ENCODE peak calls at places on chromosomes 2 and 18, in ten cellular contexts. One of them, this sample, is unnamed.

GRCh38 chr2:187976259-187976658 is 315.4 kb upstream of the GULP1 start:
- DNase-seq in H7: no peak
- DNase-seq in A549: no peak
- DNase-seq in lower lobe of right lung: no peak
- DNase-seq in GM23248: peak; percentile 2
- DNase-seq in heart right ventricle: no peak
- DNase-seq in kidney epithelial cell: no peak
- DNase-seq in CD8-positive, alpha-beta memory T cell: no peak
- DNase-seq in cardiac muscle cell: no peak
- DNase-seq in fibroblast of villous mesenchyme: no peak
- DNase-seq in this sample: no peak

GRCh38 chr2:86764661-86765307 is 25.9 kb downstream of the CD8A start:
- DNase-seq in lower lobe of right lung: no peak
- DNase-seq in GM23248: peak; percentile 58
- DNase-seq in A549: peak; percentile 55
- DNase-seq in CD8-positive, alpha-beta memory T cell: peak; percentile 32
- DNase-seq in fibroblast of villous mesenchyme: peak; percentile 48
- DNase-seq in H7: peak; percentile 59
- DNase-seq in kidney epithelial cell: peak; percentile 2
- DNase-seq in heart right ventricle: no peak
- DNase-seq in cardiac muscle cell: peak; percentile 62
- DNase-seq in this sample: no peak

GRCh38 chr18:50857694-50858093 is 21.2 kb upstream of the ME2 start:
- DNase-seq in heart right ventricle: no peak
- DNase-seq in lower lobe of right lung: no peak
- DNase-seq in A549: no peak
- DNase-seq in fibroblast of villous mesenchyme: no peak
- DNase-seq in H7: no peak
- DNase-seq in CD8-positive, alpha-beta memory T cell: no peak
- DNase-seq in GM23248: peak; percentile 14
- DNase-seq in kidney epithelial cell: no peak
- DNase-seq in cardiac muscle cell: no peak
- DNase-seq in this sample: no peak

GRCh38 chr2:108787209-108787558 is 613 bp downstream of the CCDC138 start:
- DNase-seq in kidney epithelial cell: no peak
- DNase-seq in A549: no peak
- DNase-seq in lower lobe of right lung: no peak
- DNase-seq in CD8-positive, alpha-beta memory T cell: no peak
- DNase-seq in fibroblast of villous mesenchyme: no peak
- DNase-seq in H7: no peak
- DNase-seq in GM23248: no peak
- DNase-seq in cardiac muscle cell: no peak
- DNase-seq in heart right ventricle: no peak
- DNase-seq in this sample: no peak

GRCh38 chr2:53969285-53970094 is 1.3 kb downstream of the PSME4 start:
- DNase-seq in heart right ventricle: no peak
- DNase-seq in fibroblast of villous mesenchyme: peak; percentile 62
- DNase-seq in GM23248: peak; percentile 86
- DNase-seq in kidney epithelial cell: peak; percentile 56
- DNase-seq in CD8-positive, alpha-beta memory T cell: no peak
- DNase-seq in A549: peak; percentile 74
- DNase-seq in H7: no peak
- DNase-seq in lower lobe of right lung: no peak
- DNase-seq in cardiac muscle cell: peak; percentile 54
- DNase-seq in this sample: no peak

GRCh38 chr2:176892818-176893217 is 319.8 kb upstream of the HNRNPA3 start:
- DNase-seq in lower lobe of right lung: no peak
- DNase-seq in A549: no peak
- DNase-seq in CD8-positive, alpha-beta memory T cell: no peak
- DNase-seq in H7: no peak
- DNase-seq in fibroblast of villous mesenchyme: no peak
- DNase-seq in GM23248: no peak
- DNase-seq in cardiac muscle cell: no peak
- DNase-seq in kidney epithelial cell: no peak
- DNase-seq in heart right ventricle: no peak
- DNase-seq in this sample: no peak

GRCh38 chr2:2647156-2647555 is 316.1 kb upstream of the MYT1L start:
- DNase-seq in H7: peak; percentile 25
- DNase-seq in CD8-positive, alpha-beta memory T cell: no peak
- DNase-seq in cardiac muscle cell: no peak
- DNase-seq in kidney epithelial cell: peak; percentile 79
- DNase-seq in heart right ventricle: no peak
- DNase-seq in lower lobe of right lung: no peak
- DNase-seq in GM23248: no peak
- DNase-seq in fibroblast of villous mesenchyme: no peak
- DNase-seq in A549: no peak
- DNase-seq in this sample: no peak

GRCh38 chr18:41940506-41941215 is 14.4 kb upstream of the PIK3C3 start:
- DNase-seq in heart right ventricle: no peak
- DNase-seq in H7: no peak
- DNase-seq in A549: no peak
- DNase-seq in kidney epithelial cell: peak; percentile 90
- DNase-seq in lower lobe of right lung: no peak
- DNase-seq in CD8-positive, alpha-beta memory T cell: no peak
- DNase-seq in fibroblast of villous mesenchyme: peak; percentile 82
- DNase-seq in GM23248: peak; percentile 86
- DNase-seq in cardiac muscle cell: peak; percentile 91
- DNase-seq in this sample: peak; percentile 81

GRCh38 chr2:46320141-46320567 is 22.9 kb downstream of the EPAS1 start:
- DNase-seq in kidney epithelial cell: no peak
- DNase-seq in A549: no peak
- DNase-seq in heart right ventricle: no peak
- DNase-seq in cardiac muscle cell: no peak
- DNase-seq in GM23248: peak; percentile 76
- DNase-seq in CD8-positive, alpha-beta memory T cell: no peak
- DNase-seq in fibroblast of villous mesenchyme: peak; percentile 65
- DNase-seq in lower lobe of right lung: no peak
- DNase-seq in H7: no peak
- DNase-seq in this sample: no peak

GRCh38 chr2:224952942-224953657 is 89.2 kb downstream of the DOCK10 start:
- DNase-seq in kidney epithelial cell: no peak
- DNase-seq in lower lobe of right lung: no peak
- DNase-seq in fibroblast of villous mesenchyme: no peak
- DNase-seq in H7: no peak
- DNase-seq in A549: no peak
- DNase-seq in cardiac muscle cell: no peak
- DNase-seq in CD8-positive, alpha-beta memory T cell: peak; percentile 12
- DNase-seq in heart right ventricle: no peak
- DNase-seq in GM23248: no peak
- DNase-seq in this sample: no peak

GRCh38 chr2:120746179-120746549 is 10.5 kb downstream of the GLI2 start:
- DNase-seq in heart right ventricle: peak; percentile 2
- DNase-seq in H7: peak; percentile 28
- DNase-seq in fibroblast of villous mesenchyme: no peak
- DNase-seq in CD8-positive, alpha-beta memory T cell: no peak
- DNase-seq in A549: no peak
- DNase-seq in GM23248: no peak
- DNase-seq in lower lobe of right lung: no peak
- DNase-seq in cardiac muscle cell: no peak
- DNase-seq in kidney epithelial cell: no peak
- DNase-seq in this sample: no peak

GRCh38 chr2:229174794-229175529 is 96.1 kb downstream of the PID1 start:
- DNase-seq in GM23248: peak; percentile 56
- DNase-seq in CD8-positive, alpha-beta memory T cell: no peak
- DNase-seq in A549: no peak
- DNase-seq in lower lobe of right lung: no peak
- DNase-seq in heart right ventricle: no peak
- DNase-seq in cardiac muscle cell: peak; percentile 47
- DNase-seq in kidney epithelial cell: no peak
- DNase-seq in fibroblast of villous mesenchyme: peak; percentile 65
- DNase-seq in H7: no peak
- DNase-seq in this sample: peak; percentile 55

DNA sequence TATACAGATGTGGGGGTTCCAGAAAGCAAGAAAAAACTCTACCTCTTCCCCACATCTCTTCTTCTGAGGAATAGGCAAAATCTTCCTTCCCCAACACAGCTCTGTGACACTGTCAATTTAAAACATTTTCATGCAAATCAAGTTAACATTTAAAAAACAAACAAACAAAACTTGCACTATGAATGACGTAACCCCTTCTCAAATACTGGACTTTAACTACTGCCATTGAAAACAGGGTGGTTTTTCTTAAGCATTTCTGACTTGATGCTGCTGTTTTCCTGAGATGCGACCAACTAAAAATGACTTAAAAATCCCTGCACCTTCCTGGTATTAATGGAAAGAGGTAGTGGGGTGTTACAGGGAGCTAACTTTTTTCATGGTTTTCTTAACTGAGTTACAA is 915.3 kb downstream of the NRXN1 start:
- DNase-seq in GM23248: no peak
- DNase-seq in CD8-positive, alpha-beta memory T cell: no peak
- DNase-seq in lower lobe of right lung: no peak
- DNase-seq in A549: no peak
- DNase-seq in cardiac muscle cell: no peak
- DNase-seq in fibroblast of villous mesenchyme: no peak
- DNase-seq in heart right ventricle: no peak
- DNase-seq in kidney epithelial cell: no peak
- DNase-seq in H7: no peak
- DNase-seq in this sample: no peak
- H3K4me3 ChIP-seq in GM23248: no peak overlapping the region
- H3K4me3 ChIP-seq in CD8-positive, alpha-beta memory T cell: no peak overlapping the region
- H3K4me3 ChIP-seq in lower lobe of right lung: no peak overlapping the region
- H3K4me3 ChIP-seq in A549: no peak overlapping the region
- H3K4me3 ChIP-seq in cardiac muscle cell: no peak overlapping the region
- H3K4me3 ChIP-seq in fibroblast of villous mesenchyme: no peak overlapping the region
- H3K4me3 ChIP-seq in heart right ventricle: no peak overlapping the region
- H3K4me3 ChIP-seq in kidney epithelial cell: no peak overlapping the region
- H3K4me3 ChIP-seq in H7: no peak overlapping the region
- H3K4me3 ChIP-seq in this sample: no peak overlapping the region

GRCh38 chr2:239327536-239328305 is 73.1 kb downstream of the HDAC4 start:
- DNase-seq in GM23248: peak; percentile 28
- DNase-seq in cardiac muscle cell: no peak
- DNase-seq in heart right ventricle: peak; percentile 16
- DNase-seq in lower lobe of right lung: no peak
- DNase-seq in H7: peak; percentile 37
- DNase-seq in fibroblast of villous mesenchyme: no peak
- DNase-seq in A549: no peak
- DNase-seq in CD8-positive, alpha-beta memory T cell: no peak
- DNase-seq in kidney epithelial cell: no peak
- DNase-seq in this sample: no peak

GRCh38 chr2:239329284-239329971 is 71.4 kb downstream of the HDAC4 start:
- DNase-seq in fibroblast of villous mesenchyme: peak; percentile 55
- DNase-seq in A549: no peak
- DNase-seq in H7: peak; percentile 39
- DNase-seq in kidney epithelial cell: no peak
- DNase-seq in GM23248: no peak
- DNase-seq in heart right ventricle: peak; percentile 82
- DNase-seq in cardiac muscle cell: no peak
- DNase-seq in lower lobe of right lung: no peak
- DNase-seq in CD8-positive, alpha-beta memory T cell: no peak
- DNase-seq in this sample: no peak

GRCh38 chr2:239329972-239330572 is 70.7 kb downstream of the HDAC4 start:
- DNase-seq in H7: peak; percentile 34
- DNase-seq in GM23248: no peak
- DNase-seq in A549: no peak
- DNase-seq in cardiac muscle cell: no peak
- DNase-seq in fibroblast of villous mesenchyme: no peak
- DNase-seq in lower lobe of right lung: no peak
- DNase-seq in kidney epithelial cell: no peak
- DNase-seq in CD8-positive, alpha-beta memory T cell: no peak
- DNase-seq in heart right ventricle: no peak
- DNase-seq in this sample: no peak

GRCh38 chr2:239326831-239327535 is 73.8 kb downstream of the HDAC4 start:
- DNase-seq in GM23248: no peak
- DNase-seq in CD8-positive, alpha-beta memory T cell: peak; percentile 26
- DNase-seq in cardiac muscle cell: no peak
- DNase-seq in H7: peak; percentile 58
- DNase-seq in A549: no peak
- DNase-seq in fibroblast of villous mesenchyme: no peak
- DNase-seq in heart right ventricle: peak; percentile 3
- DNase-seq in lower lobe of right lung: no peak
- DNase-seq in kidney epithelial cell: peak; percentile 65
- DNase-seq in this sample: no peak

DNA sequence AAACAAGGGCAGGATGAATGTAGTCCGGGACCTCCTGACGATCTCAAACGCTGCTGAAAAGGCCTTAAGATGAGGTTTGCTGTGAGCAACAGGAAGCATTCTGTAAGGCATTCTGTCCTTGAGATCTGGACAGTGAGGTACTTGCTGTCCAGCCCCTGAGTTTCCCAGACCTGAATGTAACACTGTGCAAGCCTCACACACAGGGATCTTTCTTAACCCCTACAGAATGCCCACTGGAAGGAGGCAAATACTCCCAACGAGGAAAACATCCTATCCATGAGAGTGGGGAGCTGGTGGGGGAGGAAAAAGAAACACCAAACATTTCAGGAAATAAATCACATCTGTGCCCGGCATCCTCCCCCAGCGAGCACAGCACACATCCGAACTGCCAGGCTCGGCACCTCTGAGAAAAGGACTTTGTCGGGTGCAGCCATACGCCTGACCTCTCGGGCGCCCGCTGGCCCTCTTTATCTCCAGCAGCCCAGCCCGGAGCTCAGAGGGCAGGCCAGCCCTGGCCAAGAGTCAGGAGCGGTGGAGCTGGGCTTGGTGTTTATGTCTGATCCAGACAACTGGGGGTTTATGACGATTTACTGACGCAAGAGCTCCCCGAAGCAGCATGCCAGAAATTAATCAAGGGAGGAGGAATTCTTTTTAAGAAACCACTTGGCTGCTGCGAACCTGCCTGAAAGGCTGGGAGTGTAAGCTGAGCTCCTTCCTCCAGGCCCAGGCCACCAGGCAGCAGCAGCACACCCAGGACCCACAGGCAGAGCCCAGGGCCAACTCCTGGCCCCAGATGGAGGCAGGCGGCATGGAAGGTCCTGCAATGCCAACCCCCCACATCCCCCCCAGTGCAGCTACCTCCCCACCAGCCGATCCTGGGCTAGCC is 72.3 kb downstream of the HDAC4 start:
- DNase-seq in lower lobe of right lung: no peak
- DNase-seq in GM23248: peak; percentile 81
- DNase-seq in A549: no peak
- DNase-seq in CD8-positive, alpha-beta memory T cell: no peak
- DNase-seq in fibroblast of villous mesenchyme: peak; percentile 100
- DNase-seq in heart right ventricle: peak; percentile 74
- DNase-seq in kidney epithelial cell: no peak
- DNase-seq in H7: peak; percentile 66
- DNase-seq in cardiac muscle cell: peak; percentile 97
- DNase-seq in this sample: peak; percentile 64
- H3K4me3 ChIP-seq in lower lobe of right lung: no peak overlapping the region
- H3K4me3 ChIP-seq in GM23248: peak overlapping the region; percentile 24
- H3K4me3 ChIP-seq in A549: no peak overlapping the region
- H3K4me3 ChIP-seq in CD8-positive, alpha-beta memory T cell: no peak overlapping the region
- H3K4me3 ChIP-seq in fibroblast of villous mesenchyme: no peak overlapping the region
- H3K4me3 ChIP-seq in heart right ventricle: peak overlapping the region; percentile 5
- H3K4me3 ChIP-seq in kidney epithelial cell: no peak overlapping the region
- H3K4me3 ChIP-seq in H7: no peak overlapping the region
- H3K4me3 ChIP-seq in cardiac muscle cell: no peak overlapping the region
- H3K4me3 ChIP-seq in this sample: no peak overlapping the region

GRCh38 chr18:9741821-9742541 is 33.9 kb downstream of the RAB31 start:
- DNase-seq in lower lobe of right lung: no peak
- DNase-seq in kidney epithelial cell: no peak
- DNase-seq in GM23248: peak; percentile 86
- DNase-seq in cardiac muscle cell: peak; percentile 46
- DNase-seq in heart right ventricle: no peak
- DNase-seq in H7: peak; percentile 67
- DNase-seq in fibroblast of villous mesenchyme: no peak
- DNase-seq in A549: no peak
- DNase-seq in CD8-positive, alpha-beta memory T cell: no peak
- DNase-seq in this sample: no peak
- H3K4me3 ChIP-seq in lower lobe of right lung: peak overlapping the region; percentile 33
- H3K4me3 ChIP-seq in kidney epithelial cell: no peak overlapping the region
- H3K4me3 ChIP-seq in GM23248: no peak overlapping the region
- H3K4me3 ChIP-seq in cardiac muscle cell: no peak overlapping the region
- H3K4me3 ChIP-seq in heart right ventricle: peak overlapping the region; percentile 9
- H3K4me3 ChIP-seq in H7: no peak overlapping the region
- H3K4me3 ChIP-seq in fibroblast of villous mesenchyme: no peak overlapping the region
- H3K4me3 ChIP-seq in A549: no peak overlapping the region
- H3K4me3 ChIP-seq in CD8-positive, alpha-beta memory T cell: no peak overlapping the region
- H3K4me3 ChIP-seq in this sample: no peak overlapping the region

GRCh38 chr18:70662588-70662987 is 373.7 kb downstream of the SOCS6 start:
- DNase-seq in CD8-positive, alpha-beta memory T cell: no peak
- DNase-seq in lower lobe of right lung: no peak
- DNase-seq in fibroblast of villous mesenchyme: no peak
- DNase-seq in GM23248: no peak
- DNase-seq in heart right ventricle: no peak
- DNase-seq in cardiac muscle cell: no peak
- DNase-seq in H7: no peak
- DNase-seq in kidney epithelial cell: no peak
- DNase-seq in A549: no peak
- DNase-seq in this sample: no peak
- H3K4me3 ChIP-seq in CD8-positive, alpha-beta memory T cell: peak overlapping the region; percentile 40
- H3K4me3 ChIP-seq in lower lobe of right lung: no peak overlapping the region
- H3K4me3 ChIP-seq in fibroblast of villous mesenchyme: no peak overlapping the region
- H3K4me3 ChIP-seq in GM23248: no peak overlapping the region
- H3K4me3 ChIP-seq in heart right ventricle: no peak overlapping the region
- H3K4me3 ChIP-seq in cardiac muscle cell: no peak overlapping the region
- H3K4me3 ChIP-seq in H7: no peak overlapping the region
- H3K4me3 ChIP-seq in kidney epithelial cell: no peak overlapping the region
- H3K4me3 ChIP-seq in A549: no peak overlapping the region
- H3K4me3 ChIP-seq in this sample: no peak overlapping the region